ENCODE peak calls at places on chromosome 16, in nine cellular contexts. One of them, this sample, is unnamed.

GRCh38 chr16:83615981-83616380 is 191.8 kb upstream of the HSBP1 start:
- DNase-seq in H9: peak; percentile 0
- DNase-seq in CD8-positive, alpha-beta T cell: no peak
- DNase-seq in A549: no peak
- DNase-seq in A673: no peak
- DNase-seq in uterus: no peak
- DNase-seq in PC-3: no peak
- DNase-seq in hepatocyte: no peak
- DNase-seq in IMR-90: no peak
- DNase-seq in this sample: no peak

GRCh38 chr16:81424761-81425160 is 19.8 kb upstream of the CMIP start:
- DNase-seq in CD8-positive, alpha-beta T cell: no peak
- DNase-seq in PC-3: peak; percentile 39
- DNase-seq in A549: peak; percentile 65
- DNase-seq in IMR-90: peak; percentile 34
- DNase-seq in hepatocyte: no peak
- DNase-seq in H9: no peak
- DNase-seq in uterus: no peak
- DNase-seq in A673: no peak
- DNase-seq in this sample: peak; percentile 71

GRCh38 chr16:80627108-80627507 is 86.3 kb downstream of the DYNLRB2 start:
- DNase-seq in A673: no peak
- DNase-seq in H9: no peak
- DNase-seq in IMR-90: no peak
- DNase-seq in A549: no peak
- DNase-seq in hepatocyte: no peak
- DNase-seq in CD8-positive, alpha-beta T cell: no peak
- DNase-seq in PC-3: no peak
- DNase-seq in uterus: no peak
- DNase-seq in this sample: no peak

GRCh38 chr16:28933176-28933575 is 1.4 kb downstream of the CD19 start:
- DNase-seq in hepatocyte: no peak
- DNase-seq in H9: no peak
- DNase-seq in A673: no peak
- DNase-seq in PC-3: no peak
- DNase-seq in uterus: no peak
- DNase-seq in IMR-90: no peak
- DNase-seq in A549: no peak
- DNase-seq in CD8-positive, alpha-beta T cell: no peak
- DNase-seq in this sample: no peak

GRCh38 chr16:8623634-8624033 is 2.1 kb downstream of the METTL22 start:
- DNase-seq in CD8-positive, alpha-beta T cell: no peak
- DNase-seq in H9: no peak
- DNase-seq in A673: no peak
- DNase-seq in IMR-90: peak; percentile 63
- DNase-seq in hepatocyte: no peak
- DNase-seq in PC-3: peak; percentile 11
- DNase-seq in uterus: no peak
- DNase-seq in A549: no peak
- DNase-seq in this sample: no peak

GRCh38 chr16:78413651-78414050 is 314.2 kb downstream of the WWOX start:
- DNase-seq in IMR-90: no peak
- DNase-seq in hepatocyte: no peak
- DNase-seq in A549: no peak
- DNase-seq in uterus: no peak
- DNase-seq in PC-3: no peak
- DNase-seq in CD8-positive, alpha-beta T cell: no peak
- DNase-seq in A673: no peak
- DNase-seq in H9: no peak
- DNase-seq in this sample: no peak

GRCh38 chr16:75624921-75625334 is 1.8 kb upstream of the ADAT1 start:
- DNase-seq in CD8-positive, alpha-beta T cell: no peak
- DNase-seq in uterus: no peak
- DNase-seq in A549: peak; percentile 37
- DNase-seq in PC-3: no peak
- DNase-seq in A673: peak; percentile 69
- DNase-seq in IMR-90: peak; percentile 63
- DNase-seq in H9: no peak
- DNase-seq in hepatocyte: peak; percentile 52
- DNase-seq in this sample: peak; percentile 30

GRCh38 chr16:79006206-79006605 is 594.3 kb downstream of the MAF start:
- DNase-seq in A673: no peak
- DNase-seq in A549: no peak
- DNase-seq in hepatocyte: no peak
- DNase-seq in PC-3: no peak
- DNase-seq in H9: no peak
- DNase-seq in uterus: no peak
- DNase-seq in CD8-positive, alpha-beta T cell: no peak
- DNase-seq in IMR-90: no peak
- DNase-seq in this sample: no peak

GRCh38 chr16:89423709-89424260 is 66.6 kb downstream of the ANKRD11 start:
- DNase-seq in PC-3: no peak
- DNase-seq in IMR-90: no peak
- DNase-seq in A673: no peak
- DNase-seq in hepatocyte: no peak
- DNase-seq in uterus: peak; percentile 38
- DNase-seq in A549: no peak
- DNase-seq in H9: no peak
- DNase-seq in CD8-positive, alpha-beta T cell: no peak
- DNase-seq in this sample: no peak

GRCh38 chr16:50685456-50686058 is 4.4 kb upstream of the SNX20 start:
- DNase-seq in CD8-positive, alpha-beta T cell: no peak
- DNase-seq in H9: no peak
- DNase-seq in IMR-90: no peak
- DNase-seq in uterus: no peak
- DNase-seq in A673: no peak
- DNase-seq in PC-3: no peak
- DNase-seq in A549: no peak
- DNase-seq in hepatocyte: no peak
- DNase-seq in this sample: no peak

GRCh38 chr16:51982715-51983680 is 563.9 kb downstream of the TOX3 start:
- DNase-seq in A673: peak; percentile 88
- DNase-seq in PC-3: peak; percentile 66
- DNase-seq in IMR-90: peak; percentile 78
- DNase-seq in uterus: peak; percentile 19
- DNase-seq in A549: peak; percentile 76
- DNase-seq in CD8-positive, alpha-beta T cell: no peak
- DNase-seq in H9: peak; percentile 42
- DNase-seq in hepatocyte: peak; percentile 88
- DNase-seq in this sample: no peak

GRCh38 chr16:83095926-83096692 is 469.3 kb downstream of the CDH13 start:
- DNase-seq in PC-3: peak; percentile 7
- DNase-seq in IMR-90: peak; percentile 70
- DNase-seq in A549: no peak
- DNase-seq in H9: no peak
- DNase-seq in A673: no peak
- DNase-seq in uterus: no peak
- DNase-seq in hepatocyte: peak; percentile 25
- DNase-seq in CD8-positive, alpha-beta T cell: no peak
- DNase-seq in this sample: peak; percentile 95

GRCh38 chr16:72464052-72464451 is 292.1 kb upstream of the PMFBP1 start:
- DNase-seq in H9: no peak
- DNase-seq in hepatocyte: no peak
- DNase-seq in A549: no peak
- DNase-seq in IMR-90: no peak
- DNase-seq in CD8-positive, alpha-beta T cell: no peak
- DNase-seq in A673: no peak
- DNase-seq in uterus: no peak
- DNase-seq in PC-3: no peak
- DNase-seq in this sample: no peak

GRCh38 chr16:19883296-19883951 is 1.2 kb downstream of the GPRC5B start:
- DNase-seq in A549: no peak
- DNase-seq in PC-3: no peak
- DNase-seq in A673: peak; percentile 69
- DNase-seq in IMR-90: peak; percentile 25
- DNase-seq in CD8-positive, alpha-beta T cell: no peak
- DNase-seq in uterus: peak; percentile 44
- DNase-seq in H9: peak; percentile 64
- DNase-seq in hepatocyte: peak; percentile 56
- DNase-seq in this sample: no peak

GRCh38 chr16:54284319-54284930 is 2.2 kb downstream of the IRX3 start:
- DNase-seq in IMR-90: no peak
- DNase-seq in A549: no peak
- DNase-seq in A673: no peak
- DNase-seq in uterus: no peak
- DNase-seq in hepatocyte: peak; percentile 66
- DNase-seq in CD8-positive, alpha-beta T cell: no peak
- DNase-seq in H9: peak; percentile 52
- DNase-seq in PC-3: no peak
- DNase-seq in this sample: peak; percentile 11

GRCh38 chr16:82715160-82715559 is 88.4 kb downstream of the CDH13 start:
- DNase-seq in CD8-positive, alpha-beta T cell: no peak
- DNase-seq in IMR-90: no peak
- DNase-seq in A673: no peak
- DNase-seq in uterus: no peak
- DNase-seq in hepatocyte: no peak
- DNase-seq in A549: no peak
- DNase-seq in PC-3: no peak
- DNase-seq in H9: no peak
- DNase-seq in this sample: no peak

GRCh38 chr16:67100569-67101300 is 9.0 kb upstream of the PHAF1 start:
- DNase-seq in hepatocyte: peak; percentile 30
- DNase-seq in A549: peak; percentile 51
- DNase-seq in H9: no peak
- DNase-seq in PC-3: peak; percentile 42
- DNase-seq in A673: peak; percentile 33
- DNase-seq in CD8-positive, alpha-beta T cell: no peak
- DNase-seq in IMR-90: peak; percentile 56
- DNase-seq in uterus: no peak
- DNase-seq in this sample: no peak
- TF ChIP-seq CTCF in hepatocyte: peak; percentile 50
- TF ChIP-seq CTCF in A549: peak; percentile 60
- TF ChIP-seq CTCF in H9: peak; percentile 51
- TF ChIP-seq CTCF in PC-3: peak; percentile 57
- TF ChIP-seq CTCF in A673: peak; percentile 47
- TF ChIP-seq CTCF in CD8-positive, alpha-beta T cell: peak; percentile 30
- TF ChIP-seq CTCF in IMR-90: peak; percentile 58
- TF ChIP-seq CTCF in uterus: peak; percentile 18
- TF ChIP-seq CTCF in this sample: peak; percentile 54

GRCh38 chr16:3020247-3020603 is at the start of gene TNFRSF12A:
- DNase-seq in uterus: peak; percentile 80
- DNase-seq in A549: peak; percentile 82
- DNase-seq in IMR-90: peak; percentile 68
- DNase-seq in CD8-positive, alpha-beta T cell: no peak
- DNase-seq in A673: peak; percentile 89
- DNase-seq in H9: peak; percentile 83
- DNase-seq in PC-3: peak; percentile 79
- DNase-seq in hepatocyte: peak; percentile 95
- DNase-seq in this sample: peak; percentile 63
- H3K4me1 ChIP-seq in uterus: peaks cover 18% of the 10 kb centered on the region
- H3K4me1 ChIP-seq in A549: peaks cover 24% of the 10 kb centered on the region
- H3K4me1 ChIP-seq in IMR-90: peaks cover 11% of the 10 kb centered on the region
- H3K4me1 ChIP-seq in CD8-positive, alpha-beta T cell: peaks cover 60% of the 10 kb centered on the region
- H3K4me1 ChIP-seq in A673: peaks cover 29% of the 10 kb centered on the region
- H3K4me1 ChIP-seq in H9: peaks cover 2% of the 10 kb centered on the region
- H3K4me1 ChIP-seq in PC-3: peaks cover 18% of the 10 kb centered on the region
- H3K4me1 ChIP-seq in hepatocyte: peaks cover 29% of the 10 kb centered on the region
- H3K4me1 ChIP-seq in this sample: peaks cover 2% of the 10 kb centered on the region

GRCh38 chr16:47229053-47229640 is 85.4 kb upstream of the NETO2 start:
- DNase-seq in A549: no peak
- DNase-seq in IMR-90: no peak
- DNase-seq in A673: no peak
- DNase-seq in uterus: no peak
- DNase-seq in CD8-positive, alpha-beta T cell: no peak
- DNase-seq in H9: no peak
- DNase-seq in hepatocyte: no peak
- DNase-seq in PC-3: no peak
- DNase-seq in this sample: no peak
- H3K27ac ChIP-seq in A549: no peak overlapping the region
- H3K27ac ChIP-seq in IMR-90: no peak overlapping the region
- H3K27ac ChIP-seq in A673: no peak overlapping the region
- H3K27ac ChIP-seq in uterus: no peak overlapping the region
- H3K27ac ChIP-seq in CD8-positive, alpha-beta T cell: no peak overlapping the region
- H3K27ac ChIP-seq in H9: no peak overlapping the region
- H3K27ac ChIP-seq in hepatocyte: no peak overlapping the region
- H3K27ac ChIP-seq in PC-3: no peak overlapping the region
- H3K27ac ChIP-seq in this sample: no peak overlapping the region

GRCh38 chr16:1283996-1284592 is 25.3 kb upstream of the UBE2I start:
- DNase-seq in CD8-positive, alpha-beta T cell: no peak
- DNase-seq in PC-3: no peak
- DNase-seq in hepatocyte: no peak
- DNase-seq in H9: no peak
- DNase-seq in A549: no peak
- DNase-seq in IMR-90: no peak
- DNase-seq in uterus: no peak
- DNase-seq in A673: no peak
- DNase-seq in this sample: no peak

GRCh38 chr16:1281517-1281916 is 25.6 kb downstream of the TPSD1 start:
- DNase-seq in A673: no peak
- DNase-seq in IMR-90: no peak
- DNase-seq in uterus: no peak
- DNase-seq in A549: no peak
- DNase-seq in H9: no peak
- DNase-seq in CD8-positive, alpha-beta T cell: no peak
- DNase-seq in PC-3: no peak
- DNase-seq in hepatocyte: no peak
- DNase-seq in this sample: no peak

GRCh38 chr16:1283296-1283695 is 26.1 kb upstream of the UBE2I start:
- DNase-seq in PC-3: no peak
- DNase-seq in IMR-90: no peak
- DNase-seq in uterus: no peak
- DNase-seq in CD8-positive, alpha-beta T cell: no peak
- DNase-seq in hepatocyte: no peak
- DNase-seq in A549: no peak
- DNase-seq in A673: no peak
- DNase-seq in H9: no peak
- DNase-seq in this sample: no peak

GRCh38 chr16:1280783-1281182 is 24.9 kb downstream of the TPSD1 start:
- DNase-seq in IMR-90: no peak
- DNase-seq in hepatocyte: no peak
- DNase-seq in A673: no peak
- DNase-seq in CD8-positive, alpha-beta T cell: no peak
- DNase-seq in PC-3: no peak
- DNase-seq in H9: no peak
- DNase-seq in A549: no peak
- DNase-seq in uterus: no peak
- DNase-seq in this sample: no peak

DNA sequence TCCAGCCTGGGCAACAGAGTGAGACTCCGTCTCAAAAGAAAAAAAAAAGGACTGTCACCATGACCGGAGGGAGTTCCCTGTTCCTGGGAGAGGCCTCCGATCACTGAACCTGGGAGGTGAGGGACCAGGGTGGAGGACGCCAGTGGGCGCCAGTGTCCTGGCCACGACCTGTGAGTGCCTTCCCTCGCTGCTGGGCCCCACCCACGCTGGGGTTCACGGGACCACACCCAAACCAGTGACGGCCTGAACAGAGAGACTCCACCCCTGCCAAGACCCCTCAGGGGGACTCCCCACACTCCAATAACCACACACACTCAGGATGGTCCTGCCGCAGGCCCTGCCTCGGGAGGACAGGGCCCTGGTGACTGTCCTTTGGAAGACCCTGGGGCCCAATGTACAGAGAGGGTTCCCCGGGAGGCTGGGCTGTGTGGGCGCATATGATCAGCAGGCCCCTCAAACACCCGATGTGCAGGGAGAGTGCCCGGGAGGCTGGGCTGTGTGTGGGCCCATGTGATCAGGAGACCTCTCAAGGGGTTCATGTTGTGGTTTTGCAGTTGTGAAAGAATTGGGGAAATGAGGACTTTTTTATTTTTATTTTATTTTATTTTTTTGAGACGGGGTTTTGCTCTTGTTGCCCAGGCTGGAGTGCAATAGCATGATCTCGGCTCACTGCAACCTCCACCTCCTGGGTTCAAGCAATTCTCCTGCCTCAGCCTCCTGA is 26.6 kb downstream of the TPSD1 start:
- DNase-seq in hepatocyte: no peak
- DNase-seq in IMR-90: no peak
- DNase-seq in CD8-positive, alpha-beta T cell: no peak
- DNase-seq in A673: no peak
- DNase-seq in PC-3: no peak
- DNase-seq in A549: no peak
- DNase-seq in uterus: no peak
- DNase-seq in H9: no peak
- DNase-seq in this sample: no peak
- TF ChIP-seq CTCF in hepatocyte: no peak
- TF ChIP-seq CTCF in IMR-90: no peak
- TF ChIP-seq CTCF in CD8-positive, alpha-beta T cell: no peak
- TF ChIP-seq CTCF in A673: no peak
- TF ChIP-seq CTCF in PC-3: no peak
- TF ChIP-seq CTCF in A549: no peak
- TF ChIP-seq CTCF in uterus: no peak
- TF ChIP-seq CTCF in H9: no peak
- TF ChIP-seq CTCF in this sample: no peak

This sample was measured in foreskin keratinocyte.